ENCODE peak calls at places on chromosomes 12 and 14, in six cellular contexts. J, E, I, R, F and H are unnamed samples.

GRCh38 chr12:17334784-17335183 is 728.8 kb upstream of the LMO3 start:
- DNase-seq in J (no peak), E (no peak), I (no peak), R (no peak), F (no peak), H (no peak)

GRCh38 chr14:80615831-80616230 is 325.7 kb downstream of the CEP128 start:
- DNase-seq in J (no peak), E (no peak), I (no peak), R (peak; percentile 1), F (no peak), H (no peak)

GRCh38 chr12:101931498-101932326 is 54.3 kb downstream of the DRAM1 start:
- DNase-seq in J (no peak), E (no peak), I (no peak), R (peak; percentile 88), F (no peak), H (no peak)

GRCh38 chr12:46256942-46257341 is 11.9 kb downstream of the SLC38A1 start:
- DNase-seq in J (no peak), E (no peak), I (no peak), R (no peak), F (no peak), H (no peak)

GRCh38 chr12:77104792-77105191 is 39.4 kb upstream of the E2F7 start:
- DNase-seq in J (no peak), E (no peak), I (no peak), R (no peak), F (no peak), H (no peak)

GRCh38 chr12:14605401-14605989 is 37.8 kb upstream of the PLBD1 start:
- DNase-seq in J (no peak), E (no peak), I (no peak), R (no peak), F (no peak), H (no peak)

GRCh38 chr12:53751336-53752191 is at the start of gene CISTR:
- DNase-seq in J (peak; percentile 51), E (no peak), I (no peak), R (peak; percentile 54), F (no peak), H (no peak)

GRCh38 chr12:101277443-101277842 is 2.5 kb upstream of the UTP20 start:
- DNase-seq in J (no peak), E (no peak), I (no peak), R (no peak), F (no peak), H (no peak)

GRCh38 chr12:108890208-108890607 is 10.3 kb downstream of the DAO start:
- DNase-seq in J (no peak), E (peak; percentile 14), I (no peak), R (peak; percentile 13), F (no peak), H (no peak)

GRCh38 chr12:130879212-130879686 is 7.4 kb downstream of the RAN start:
- DNase-seq in J (no peak), E (no peak), I (no peak), R (peak; percentile 83), F (no peak), H (no peak)

GRCh38 chr12:124692443-124692842 is 125.0 kb upstream of the NCOR2 start:
- DNase-seq in J (no peak), E (no peak), I (no peak), R (no peak), F (no peak), H (no peak)

GRCh38 chr14:74417611-74418010 is 8.4 kb downstream of the SYNDIG1L start:
- DNase-seq in J (no peak), E (no peak), I (no peak), R (no peak), F (no peak), H (no peak)

GRCh38 chr14:93092606-93093556 is 22.8 kb downstream of the ITPK1 start:
- DNase-seq in J (no peak), E (no peak), I (peak; percentile 45), R (no peak), F (no peak), H (no peak)

GRCh38 chr12:124492879-124493808 is 74.3 kb downstream of the NCOR2 start:
- DNase-seq in J (no peak), E (no peak), I (no peak), R (no peak), F (peak; percentile 34), H (no peak)

GRCh38 chr14:54589076-54589475 is 22.1 kb downstream of the SAMD4A start:
- DNase-seq in J (no peak), E (no peak), I (peak; percentile 54), R (no peak), F (no peak), H (no peak)

GRCh38 chr14:36627981-36628380 is 33.7 kb upstream of the PAX9 start:
- DNase-seq in J (no peak), E (no peak), I (no peak), R (no peak), F (no peak), H (no peak)

GRCh38 chr14:88166616-88167015 is 156.5 kb downstream of the KCNK10 start:
- DNase-seq in J (no peak), E (no peak), I (peak; percentile 59), R (no peak), F (no peak), H (no peak)

GRCh38 chr12:115078334-115078733 is 394.4 kb upstream of the TBX3 start:
- DNase-seq in J (no peak), E (no peak), I (no peak), R (no peak), F (no peak), H (no peak)

GRCh38 chr14:104297721-104298401 is 159.5 kb downstream of the KIF26A start:
- DNase-seq in J (no peak), E (no peak), I (no peak), R (no peak), F (peak; percentile 6), H (no peak)

GRCh38 chr14:92848941-92849340 is 54.8 kb downstream of the GOLGA5 start:
- DNase-seq in J (no peak), E (no peak), I (no peak), R (no peak), F (no peak), H (peak; percentile 89)

GRCh38 chr14:22650046-22650739 is 6.0 kb upstream of the OR6J1 start:
- DNase-seq in J (no peak), E (no peak), I (no peak), R (no peak), F (no peak), H (no peak)

GRCh38 chr14:100770605-100771120 is 44.0 kb downstream of the DLK1 start:
- DNase-seq in J (no peak), E (no peak), I (no peak), R (no peak), F (no peak), H (no peak)

GRCh38 chr12:103901518-103902173 is 28.6 kb upstream of the HSP90B1 start:
- DNase-seq in J (no peak), E (no peak), I (no peak), R (no peak), F (no peak), H (peak; percentile 31)

GRCh38 chr12:121240484-121241202 is 30.7 kb downstream of the P2RX4 start:
- DNase-seq in J (peak; percentile 97), E (peak; percentile 74), I (no peak), R (no peak), F (peak; percentile 86), H (peak; percentile 70)

GRCh38 chr14:31251028-31251958 is 43.7 kb upstream of the HECTD1 start:
- DNase-seq in J (no peak), E (no peak), I (no peak), R (no peak), F (no peak), H (no peak)

GRCh38 chr12:31797230-31797872 is 68.5 kb upstream of the AMN1 start:
- DNase-seq in J (no peak), E (no peak), I (no peak), R (no peak), F (no peak), H (no peak)

GRCh38 chr14:104462651-104463630 is 116.6 kb upstream of the C14orf180 start:
- DNase-seq in J (no peak), E (no peak), I (peak; percentile 3), R (no peak), F (no peak), H (no peak)

GRCh38 chr14:23248601-23249000 is 10.9 kb downstream of the RNF212B start:
- DNase-seq in J (no peak), E (no peak), I (no peak), R (no peak), F (no peak), H (no peak)

GRCh38 chr14:44353805-44354204 is 153.3 kb downstream of the FSCB start:
- DNase-seq in J (no peak), E (no peak), I (no peak), R (no peak), F (no peak), H (no peak)
- H3K4me3 ChIP-seq in J (no peak overlapping the region), E (no peak overlapping the region), I (no peak overlapping the region), R (no peak overlapping the region), F (no peak overlapping the region), H (no peak overlapping the region)

DNA sequence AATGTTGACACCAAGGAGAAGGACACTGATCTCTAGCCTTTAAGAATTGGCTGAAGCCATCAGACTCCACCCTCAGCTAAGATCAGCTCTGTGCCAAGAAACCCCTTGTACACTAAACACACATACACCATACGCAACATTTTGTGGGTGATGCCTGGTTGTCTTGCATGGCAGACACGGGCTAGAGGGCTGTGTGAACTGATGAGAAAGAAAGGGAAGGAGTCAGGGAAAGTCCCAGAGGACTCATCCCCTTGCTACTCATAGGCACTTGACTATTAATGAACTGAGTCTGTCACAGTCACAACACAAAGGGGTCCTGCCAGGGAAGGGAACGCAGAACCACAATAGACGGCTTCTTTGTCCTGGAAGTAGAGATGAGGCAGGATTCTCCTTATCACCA is 80.8 kb downstream of the EMP1 start:
- DNase-seq in J (no peak), E (no peak), I (peak; percentile 5), R (no peak), F (no peak), H (no peak)
- H3K4me3 ChIP-seq in J (no peak overlapping the region), E (no peak overlapping the region), I (no peak overlapping the region), R (no peak overlapping the region), F (no peak overlapping the region), H (no peak overlapping the region)

DNA sequence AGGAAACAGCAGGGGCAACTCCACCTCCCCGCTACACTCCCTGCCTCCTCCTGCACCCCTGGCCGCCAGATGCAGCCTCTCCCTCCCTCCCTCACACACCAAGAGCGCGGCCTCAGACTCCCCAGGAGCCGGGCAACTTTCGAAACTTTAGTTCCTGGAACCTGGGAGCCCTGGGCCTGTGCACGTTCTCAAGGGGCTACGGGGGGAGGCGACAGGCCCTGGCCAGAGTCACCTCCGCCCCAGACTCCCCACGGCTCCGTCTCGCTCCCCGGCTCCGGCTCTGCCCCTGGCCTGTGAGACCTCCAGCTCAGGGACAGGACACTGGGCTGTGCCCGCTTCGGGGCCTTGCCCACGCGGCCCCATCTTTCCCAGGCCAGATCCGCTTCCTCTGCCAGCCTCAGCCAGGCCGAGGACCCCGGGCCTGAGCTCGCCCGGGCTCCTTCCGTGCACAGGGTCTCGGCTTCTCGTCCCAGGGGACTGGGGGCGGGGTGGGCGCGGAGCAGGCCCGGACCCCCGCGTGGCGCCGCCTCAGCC is 5.5 kb downstream of the AMN start:
- DNase-seq in J (peak; percentile 44), E (no peak), I (no peak), R (no peak), F (no peak), H (no peak)
- H3K4me3 ChIP-seq in J (peak overlapping the region; percentile 35), E (peak overlapping the region; percentile 37), I (no peak overlapping the region), R (peak overlapping the region; percentile 64), F (peak overlapping the region; percentile 41), H (peak overlapping the region; percentile 54)

DNA sequence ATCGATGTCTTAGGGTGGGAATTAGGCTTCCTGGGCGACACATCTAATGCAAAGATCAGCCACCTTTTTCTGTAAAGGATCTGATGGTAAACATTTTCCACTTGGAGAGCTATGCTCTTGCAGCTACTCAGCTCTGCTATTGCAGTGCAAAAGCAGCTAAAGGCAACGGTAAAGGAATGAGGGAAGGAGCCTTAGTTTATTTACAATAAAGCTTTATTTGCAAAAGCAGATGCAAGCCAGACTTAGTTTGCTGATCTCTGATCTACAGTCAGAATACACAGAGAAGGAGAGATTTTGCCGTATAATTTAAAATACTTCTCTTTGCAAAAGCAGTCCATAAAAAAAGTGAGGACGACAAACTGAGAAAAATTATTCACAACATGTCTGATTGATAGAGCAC is 3.2 kb downstream of the TCL1B start:
- DNase-seq in J (no peak), E (no peak), I (no peak), R (no peak), F (no peak), H (no peak)
- H3K4me3 ChIP-seq in J (no peak overlapping the region), E (no peak overlapping the region), I (no peak overlapping the region), R (no peak overlapping the region), F (no peak overlapping the region), H (no peak overlapping the region)